ENCODE peak calls at places on chromosomes 11 and 22, in seven cellular contexts. E, Q, G, B, Y, O and S are unnamed samples.
A peak's percentile ranks its signal among the peaks of the same experiment; 100 is the strongest.

GRCh38 chr11:36333897-36334296 is 37.8 kb downstream of the PRR5L start:
- DNase-seq in Y (peak; percentile 72), E (no peak), O (no peak), B (peak; percentile 78), G (no peak), Q (no peak), S (no peak)

GRCh38 chr11:72144807-72145565 is 9.5 kb downstream of the FOLR3 start:
- DNase-seq in Q (no peak), Y (peak; percentile 26), E (no peak), O (no peak), G (no peak), B (no peak), S (no peak)

GRCh38 chr22:19638282-19639015 is 75.9 kb upstream of the SEPTIN5 start:
- DNase-seq in Q (no peak), Y (no peak), B (no peak), E (no peak), G (peak; percentile 57), O (no peak), S (no peak)

GRCh38 chr22:38070250-38070921 is 13.2 kb downstream of the PICK1 start:
- DNase-seq in O (no peak), G (no peak), Y (no peak), B (no peak), E (no peak), Q (no peak), S (no peak)

GRCh38 chr11:21582791-21583190 is 610.1 kb upstream of the ANO5 start:
- DNase-seq in G (no peak), B (no peak), Y (no peak), O (no peak), E (no peak), Q (no peak), S (no peak)

GRCh38 chr22:29330753-29331152 is 15.3 kb upstream of the RASL10A start:
- DNase-seq in G (no peak), O (no peak), Q (no peak), B (no peak), E (no peak), Y (peak; percentile 53), S (no peak)

GRCh38 chr11:124402326-124402922 is 3.6 kb upstream of the OR8B3 start:
- DNase-seq in Y (peak; percentile 89), B (peak; percentile 74), E (peak; percentile 47), Q (peak; percentile 29), O (no peak), G (no peak), S (no peak)

GRCh38 chr11:119580751-119581150 is 148.2 kb downstream of the NECTIN1 start:
- DNase-seq in Q (no peak), G (no peak), E (no peak), B (no peak), O (no peak), Y (no peak), S (no peak)

GRCh38 chr22:37229012-37229804 is 14.9 kb downstream of the RAC2 start:
- DNase-seq in G (no peak), Q (no peak), B (no peak), O (peak; percentile 76), E (no peak), Y (peak; percentile 54), S (peak; percentile 83)

GRCh38 chr11:19963697-19964340 is 196.5 kb downstream of the DBX1 start:
- DNase-seq in G (peak; percentile 24), E (no peak), Q (no peak), B (no peak), O (no peak), Y (no peak), S (no peak)

GRCh38 chr11:10322830-10323792 is 18.2 kb downstream of the ADM start:
- DNase-seq in G (peak; percentile 77), B (peak; percentile 82), O (peak; percentile 81), Q (no peak), Y (peak; percentile 86), E (peak; percentile 65), S (peak; percentile 53)

GRCh38 chr11:67645521-67646457 is 4.7 kb downstream of the ACY3 start:
- DNase-seq in Y (no peak), Q (no peak), O (no peak), B (peak; percentile 47), G (peak; percentile 36), E (no peak), S (no peak)

GRCh38 chr22:41619979-41620645 is 731 bp downstream of the DESI1 start:
- DNase-seq in G (no peak), B (peak; percentile 78), Y (no peak), Q (no peak), E (peak; percentile 64), O (peak; percentile 49), S (peak; percentile 38)

GRCh38 chr11:12214751-12215150 is 104.4 kb downstream of the MICAL2 start:
- DNase-seq in B (no peak), E (no peak), Y (no peak), O (no peak), G (no peak), Q (no peak), S (no peak)
- H3K27ac ChIP-seq in B (no peak overlapping the region), E (no peak overlapping the region), Y (peak overlapping the region; percentile 0), O (no peak overlapping the region), G (no peak overlapping the region), Q (peak overlapping the region; percentile 95), S (no peak overlapping the region)

GRCh38 chr11:12075291-12075690 is 35.1 kb upstream of the MICAL2 start:
- DNase-seq in Y (no peak), G (no peak), O (no peak), B (no peak), E (no peak), Q (no peak), S (no peak)
- H3K27ac ChIP-seq in Y (peak overlapping the region; percentile 97), G (peak overlapping the region; percentile 86), O (no peak overlapping the region), B (no peak overlapping the region), E (peak overlapping the region; percentile 54), Q (peak overlapping the region; percentile 92), S (no peak overlapping the region)

GRCh38 chr11:111820059-111820375 is 51.4 kb downstream of the ALG9 start:
- DNase-seq in Y (no peak), E (no peak), Q (no peak), O (no peak), G (no peak), B (no peak), S (no peak)
- H3K27ac ChIP-seq in Y (peak overlapping the region; percentile 77), E (peak overlapping the region; percentile 0), Q (no peak overlapping the region), O (no peak overlapping the region), G (no peak overlapping the region), B (no peak overlapping the region), S (no peak overlapping the region)

DNA sequence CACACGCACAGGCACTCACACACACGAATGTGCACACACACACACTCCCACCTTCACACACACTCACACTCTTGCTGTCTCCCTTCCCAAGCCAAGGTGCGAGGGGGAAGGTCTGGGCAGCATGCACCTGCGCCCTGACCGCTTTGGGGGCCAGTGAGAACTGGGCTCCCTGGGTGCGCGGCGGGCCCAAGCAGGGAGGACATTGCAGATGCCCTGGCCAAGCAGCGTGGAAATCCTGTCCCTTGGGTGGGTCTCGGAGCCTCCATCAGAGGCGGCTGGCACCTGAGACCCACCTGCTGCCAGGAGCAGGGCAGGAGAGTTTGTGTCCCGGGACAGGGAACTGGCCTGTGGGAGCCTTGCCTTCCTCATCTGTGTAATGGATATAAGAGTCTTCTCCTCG is 3.3 kb downstream of the CD81 start:
- DNase-seq in Q (no peak), E (no peak), Y (no peak), G (no peak), B (no peak), O (peak; percentile 26), S (no peak)
- H3K27ac ChIP-seq in Q (peak overlapping the region; percentile 87), E (peak overlapping the region; percentile 99), Y (no peak overlapping the region), G (peak overlapping the region; percentile 100), B (peak overlapping the region; percentile 91), O (no peak overlapping the region), S (no peak overlapping the region)

GRCh38 chr11:35010656-35011055 is 94.2 kb downstream of the PDHX start:
- DNase-seq in E (no peak), O (no peak), G (no peak), Y (no peak), B (no peak), Q (no peak), S (no peak)

GRCh38 chr11:35011944-35012343 is 95.5 kb downstream of the PDHX start:
- DNase-seq in Q (no peak), G (no peak), O (no peak), Y (no peak), B (no peak), E (no peak), S (no peak)

GRCh38 chr11:35009191-35009940 is 92.9 kb downstream of the PDHX start:
- DNase-seq in Q (no peak), B (no peak), E (peak; percentile 42), O (no peak), Y (no peak), G (no peak), S (no peak)

GRCh38 chr11:35011389-35011788 is 95.0 kb downstream of the PDHX start:
- DNase-seq in G (no peak), E (no peak), Q (no peak), B (no peak), Y (no peak), O (no peak), S (no peak)

DNA sequence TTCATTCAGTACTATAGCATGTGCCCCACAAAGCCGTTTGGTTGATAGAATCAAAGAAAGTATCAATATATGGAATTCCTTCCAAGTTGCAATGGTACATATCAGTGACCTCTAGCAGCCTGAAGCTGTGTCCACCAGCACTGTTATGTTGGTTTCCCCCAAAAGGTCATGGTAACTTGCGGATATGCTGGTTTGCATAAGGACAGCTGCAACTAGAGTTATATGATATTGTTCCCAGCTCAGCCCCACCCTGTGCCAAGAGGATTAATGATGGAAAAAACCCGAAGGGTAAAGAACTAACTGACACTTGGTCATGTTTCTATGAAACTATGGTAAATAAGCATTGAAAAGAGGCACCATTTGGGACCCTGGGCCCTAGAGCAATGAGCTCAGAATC is 93.5 kb downstream of the PDHX start:
- DNase-seq in Y (no peak), G (no peak), E (no peak), Q (no peak), O (no peak), B (no peak), S (no peak)
- H3K27ac ChIP-seq in Y (no peak overlapping the region), G (no peak overlapping the region), E (peak overlapping the region; percentile 47), Q (no peak overlapping the region), O (no peak overlapping the region), B (no peak overlapping the region), S (no peak overlapping the region)